ENCODE peak calls at places on chromosome 16, in six cellular contexts. One of them, this sample, is unnamed.

GRCh38 chr16:81625544-81626152 is 153.4 kb upstream of the PLCG2 start:
- DNase-seq in choroid plexus epithelial cell: no peak
- DNase-seq in endothelial cell: no peak
- DNase-seq in HepG2: no peak
- DNase-seq in uterus: peak; percentile 48
- DNase-seq in foreskin fibroblast: no peak
- DNase-seq in this sample: no peak

GRCh38 chr16:65125322-65125721 is 3.5 kb upstream of the CDH11 start:
- DNase-seq in endothelial cell: no peak
- DNase-seq in uterus: no peak
- DNase-seq in choroid plexus epithelial cell: no peak
- DNase-seq in foreskin fibroblast: no peak
- DNase-seq in HepG2: peak; percentile 10
- DNase-seq in this sample: no peak

GRCh38 chr16:46900464-46901235 is 16.5 kb downstream of the GPT2 start:
- DNase-seq in uterus: no peak
- DNase-seq in endothelial cell: no peak
- DNase-seq in choroid plexus epithelial cell: no peak
- DNase-seq in HepG2: no peak
- DNase-seq in foreskin fibroblast: no peak
- DNase-seq in this sample: no peak

GRCh38 chr16:69522041-69522578 is 43.7 kb upstream of the NFAT5 start:
- DNase-seq in HepG2: no peak
- DNase-seq in foreskin fibroblast: no peak
- DNase-seq in uterus: no peak
- DNase-seq in endothelial cell: no peak
- DNase-seq in choroid plexus epithelial cell: no peak
- DNase-seq in this sample: no peak

GRCh38 chr16:89993971-89994370 is 25.3 kb downstream of the DBNDD1 start:
- DNase-seq in endothelial cell: no peak
- DNase-seq in HepG2: no peak
- DNase-seq in uterus: no peak
- DNase-seq in choroid plexus epithelial cell: no peak
- DNase-seq in foreskin fibroblast: no peak
- DNase-seq in this sample: no peak

GRCh38 chr16:72467157-72467759 is 295.3 kb upstream of the PMFBP1 start:
- DNase-seq in choroid plexus epithelial cell: peak; percentile 81
- DNase-seq in uterus: no peak
- DNase-seq in foreskin fibroblast: peak; percentile 34
- DNase-seq in endothelial cell: peak; percentile 10
- DNase-seq in HepG2: peak; percentile 69
- DNase-seq in this sample: no peak

GRCh38 chr16:72189865-72190371 is 18.0 kb upstream of the PMFBP1 start:
- DNase-seq in foreskin fibroblast: peak; percentile 67
- DNase-seq in HepG2: no peak
- DNase-seq in uterus: no peak
- DNase-seq in choroid plexus epithelial cell: peak; percentile 93
- DNase-seq in endothelial cell: no peak
- DNase-seq in this sample: peak; percentile 74

GRCh38 chr16:57866529-57866918 is 64.2 kb upstream of the KIFC3 start:
- DNase-seq in HepG2: no peak
- DNase-seq in foreskin fibroblast: no peak
- DNase-seq in uterus: no peak
- DNase-seq in choroid plexus epithelial cell: no peak
- DNase-seq in endothelial cell: no peak
- DNase-seq in this sample: no peak

GRCh38 chr16:86816930-86817625 is 238.7 kb downstream of the FOXL1 start:
- DNase-seq in foreskin fibroblast: no peak
- DNase-seq in HepG2: no peak
- DNase-seq in uterus: no peak
- DNase-seq in endothelial cell: no peak
- DNase-seq in choroid plexus epithelial cell: no peak
- DNase-seq in this sample: no peak

GRCh38 chr16:79061199-79061598 is 539.3 kb downstream of the MAF start:
- DNase-seq in HepG2: no peak
- DNase-seq in choroid plexus epithelial cell: no peak
- DNase-seq in foreskin fibroblast: no peak
- DNase-seq in endothelial cell: no peak
- DNase-seq in uterus: no peak
- DNase-seq in this sample: no peak

GRCh38 chr16:23944381-23944780 is 108.6 kb downstream of the PRKCB start:
- DNase-seq in choroid plexus epithelial cell: no peak
- DNase-seq in uterus: no peak
- DNase-seq in foreskin fibroblast: no peak
- DNase-seq in HepG2: no peak
- DNase-seq in endothelial cell: no peak
- DNase-seq in this sample: no peak

GRCh38 chr16:49514391-49514980 is 140.9 kb downstream of the C16orf78 start:
- DNase-seq in endothelial cell: no peak
- DNase-seq in foreskin fibroblast: no peak
- DNase-seq in uterus: no peak
- DNase-seq in choroid plexus epithelial cell: no peak
- DNase-seq in HepG2: no peak
- DNase-seq in this sample: no peak

GRCh38 chr16:56102159-56102798 is 89.0 kb upstream of the GNAO1 start:
- DNase-seq in uterus: peak; percentile 44
- DNase-seq in foreskin fibroblast: no peak
- DNase-seq in endothelial cell: no peak
- DNase-seq in choroid plexus epithelial cell: no peak
- DNase-seq in HepG2: no peak
- DNase-seq in this sample: no peak

GRCh38 chr16:75265911-75266701 is 14.7 kb upstream of the BCAR1 start:
- DNase-seq in uterus: peak; percentile 84
- DNase-seq in HepG2: peak; percentile 84
- DNase-seq in foreskin fibroblast: no peak
- DNase-seq in choroid plexus epithelial cell: peak; percentile 58
- DNase-seq in endothelial cell: peak; percentile 93
- DNase-seq in this sample: no peak

GRCh38 chr16:46914556-46915201 is 30.5 kb downstream of the GPT2 start:
- DNase-seq in foreskin fibroblast: no peak
- DNase-seq in endothelial cell: no peak
- DNase-seq in HepG2: no peak
- DNase-seq in choroid plexus epithelial cell: no peak
- DNase-seq in uterus: no peak
- DNase-seq in this sample: no peak

GRCh38 chr16:58177347-58177710 is 20.6 kb downstream of the CSNK2A2 start:
- DNase-seq in choroid plexus epithelial cell: no peak
- DNase-seq in HepG2: no peak
- DNase-seq in foreskin fibroblast: no peak
- DNase-seq in uterus: no peak
- DNase-seq in endothelial cell: no peak
- DNase-seq in this sample: no peak

GRCh38 chr16:88382491-88383400 is at the start of gene ZNF469:
- DNase-seq in HepG2: no peak
- DNase-seq in uterus: peak; percentile 31
- DNase-seq in endothelial cell: peak; percentile 43
- DNase-seq in foreskin fibroblast: peak; percentile 39
- DNase-seq in choroid plexus epithelial cell: peak; percentile 34
- DNase-seq in this sample: peak; percentile 22

GRCh38 chr16:89505204-89506112 is 2.7 kb upstream of the SPG7 start:
- DNase-seq in foreskin fibroblast: peak; percentile 98
- DNase-seq in uterus: peak; percentile 83
- DNase-seq in endothelial cell: no peak
- DNase-seq in choroid plexus epithelial cell: peak; percentile 92
- DNase-seq in HepG2: peak; percentile 99
- DNase-seq in this sample: peak; percentile 98

GRCh38 chr16:30558789-30559377 is 709 bp upstream of the ZNF764 start:
- DNase-seq in HepG2: no peak
- DNase-seq in foreskin fibroblast: no peak
- DNase-seq in choroid plexus epithelial cell: no peak
- DNase-seq in endothelial cell: no peak
- DNase-seq in uterus: no peak
- DNase-seq in this sample: no peak

GRCh38 chr16:30559690-30560089 is 1.5 kb upstream of the ZNF764 start:
- DNase-seq in uterus: no peak
- DNase-seq in endothelial cell: no peak
- DNase-seq in foreskin fibroblast: no peak
- DNase-seq in HepG2: no peak
- DNase-seq in choroid plexus epithelial cell: no peak
- DNase-seq in this sample: no peak

GRCh38 chr16:30557950-30558788 is at the start of gene ZNF764:
- DNase-seq in uterus: peak; percentile 98
- DNase-seq in choroid plexus epithelial cell: peak; percentile 98
- DNase-seq in HepG2: peak; percentile 99
- DNase-seq in endothelial cell: peak; percentile 92
- DNase-seq in foreskin fibroblast: peak; percentile 98
- DNase-seq in this sample: peak; percentile 96

GRCh38 chr16:30555848-30556473 is 2.2 kb downstream of the ZNF764 start:
- DNase-seq in endothelial cell: no peak
- DNase-seq in uterus: no peak
- DNase-seq in HepG2: no peak
- DNase-seq in foreskin fibroblast: no peak
- DNase-seq in choroid plexus epithelial cell: no peak
- DNase-seq in this sample: no peak

GRCh38 chr16:30557397-30557949 is 701 bp downstream of the ZNF764 start:
- DNase-seq in HepG2: no peak
- DNase-seq in choroid plexus epithelial cell: no peak
- DNase-seq in foreskin fibroblast: no peak
- DNase-seq in uterus: peak; percentile 40
- DNase-seq in endothelial cell: peak; percentile 17
- DNase-seq in this sample: no peak
- TF ChIP-seq CTCF in HepG2: no peak
- TF ChIP-seq CTCF in choroid plexus epithelial cell: no peak
- TF ChIP-seq CTCF in foreskin fibroblast: no peak
- TF ChIP-seq CTCF in uterus: no peak
- TF ChIP-seq CTCF in endothelial cell: no peak
- TF ChIP-seq CTCF in this sample: peak; percentile 13

DNA sequence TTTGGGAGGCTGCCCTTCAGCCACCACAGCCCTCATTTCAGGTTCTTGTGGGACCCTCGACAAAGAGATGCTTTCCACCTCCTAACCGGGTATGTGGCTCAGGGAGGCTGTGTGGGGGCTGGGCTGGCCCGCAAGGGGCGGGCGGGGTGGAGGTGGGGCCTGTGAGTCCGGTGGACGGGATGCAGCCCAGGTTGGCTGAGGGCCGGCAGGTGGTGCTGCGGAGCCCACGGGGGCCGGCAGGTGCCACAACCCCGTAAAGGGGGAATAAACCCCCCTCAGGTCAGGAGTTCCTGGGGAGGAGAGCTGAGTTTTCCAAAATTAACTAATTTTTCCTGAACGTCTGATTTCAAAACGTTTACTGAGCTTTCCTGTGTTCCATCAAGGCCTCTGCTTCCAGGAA is 4.9 kb upstream of the CIAO3 start:
- DNase-seq in uterus: no peak
- DNase-seq in HepG2: no peak
- DNase-seq in foreskin fibroblast: no peak
- DNase-seq in choroid plexus epithelial cell: no peak
- DNase-seq in endothelial cell: peak; percentile 62
- DNase-seq in this sample: no peak
- TF ChIP-seq CTCF in uterus: no peak
- TF ChIP-seq CTCF in HepG2: peak; percentile 80
- TF ChIP-seq CTCF in foreskin fibroblast: peak; percentile 13
- TF ChIP-seq CTCF in choroid plexus epithelial cell: peak; percentile 50
- TF ChIP-seq CTCF in endothelial cell: no peak
- TF ChIP-seq CTCF in this sample: peak; percentile 29

DNA sequence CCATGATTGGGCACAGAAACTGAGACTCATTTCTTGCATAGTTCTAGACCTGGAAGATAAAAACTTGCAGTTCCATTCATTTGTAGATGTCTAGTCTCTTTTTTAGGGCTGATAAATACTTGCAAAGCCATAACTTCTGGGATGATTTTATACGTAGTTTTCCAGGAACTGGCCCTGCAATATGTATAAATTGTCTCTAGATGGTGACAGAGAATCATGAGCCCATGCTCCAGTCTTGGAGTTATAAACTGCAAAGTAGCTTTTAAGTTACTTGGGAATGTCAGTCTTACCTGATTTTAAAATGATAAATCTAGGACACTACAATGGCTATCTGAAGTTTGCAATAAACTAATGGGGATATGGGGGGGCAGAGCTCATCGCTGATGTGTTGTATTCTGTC is 3.0 kb upstream of the ADAMTS18 start:
- DNase-seq in choroid plexus epithelial cell: peak; percentile 74
- DNase-seq in HepG2: no peak
- DNase-seq in foreskin fibroblast: no peak
- DNase-seq in uterus: no peak
- DNase-seq in endothelial cell: no peak
- DNase-seq in this sample: no peak
- TF ChIP-seq CTCF in choroid plexus epithelial cell: peak; percentile 63
- TF ChIP-seq CTCF in HepG2: peak; percentile 9
- TF ChIP-seq CTCF in foreskin fibroblast: no peak
- TF ChIP-seq CTCF in uterus: no peak
- TF ChIP-seq CTCF in endothelial cell: no peak
- TF ChIP-seq CTCF in this sample: no peak

DNA sequence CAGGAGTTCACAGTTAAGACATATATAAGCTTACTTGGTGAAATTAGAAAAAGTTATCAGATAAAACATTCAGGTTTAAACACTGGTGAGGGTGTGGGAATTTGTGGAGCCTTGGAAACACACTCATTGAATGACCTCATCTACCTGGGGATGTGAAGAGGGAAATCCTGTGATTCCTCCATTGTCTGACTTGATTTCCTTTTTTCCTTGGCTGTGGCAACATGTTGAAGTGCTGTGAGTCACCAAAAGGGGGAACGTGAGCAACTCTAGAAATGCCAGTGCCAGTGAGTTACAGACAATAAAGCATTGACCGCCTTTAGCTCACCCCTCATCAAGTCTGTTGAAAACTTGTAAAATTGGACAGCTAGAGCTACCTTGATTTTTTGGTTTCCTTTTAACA is 1.8 kb downstream of the HMOX2 start:
- DNase-seq in uterus: no peak
- DNase-seq in foreskin fibroblast: peak; percentile 38
- DNase-seq in choroid plexus epithelial cell: peak; percentile 50
- DNase-seq in endothelial cell: peak; percentile 56
- DNase-seq in HepG2: no peak
- DNase-seq in this sample: peak; percentile 53
- TF ChIP-seq CTCF in uterus: no peak
- TF ChIP-seq CTCF in foreskin fibroblast: peak; percentile 5
- TF ChIP-seq CTCF in choroid plexus epithelial cell: peak; percentile 37
- TF ChIP-seq CTCF in endothelial cell: no peak
- TF ChIP-seq CTCF in HepG2: peak; percentile 35
- TF ChIP-seq CTCF in this sample: peak; percentile 31

GRCh38 chr16:53692146-53692545 is 11.5 kb downstream of the RPGRIP1L start:
- DNase-seq in foreskin fibroblast: no peak
- DNase-seq in HepG2: no peak
- DNase-seq in choroid plexus epithelial cell: peak; percentile 45
- DNase-seq in endothelial cell: peak; percentile 30
- DNase-seq in uterus: no peak
- DNase-seq in this sample: no peak
- TF ChIP-seq CTCF in foreskin fibroblast: peak; percentile 15
- TF ChIP-seq CTCF in HepG2: no peak
- TF ChIP-seq CTCF in choroid plexus epithelial cell: peak; percentile 46
- TF ChIP-seq CTCF in endothelial cell: peak; percentile 37
- TF ChIP-seq CTCF in uterus: no peak
- TF ChIP-seq CTCF in this sample: no peak

DNA sequence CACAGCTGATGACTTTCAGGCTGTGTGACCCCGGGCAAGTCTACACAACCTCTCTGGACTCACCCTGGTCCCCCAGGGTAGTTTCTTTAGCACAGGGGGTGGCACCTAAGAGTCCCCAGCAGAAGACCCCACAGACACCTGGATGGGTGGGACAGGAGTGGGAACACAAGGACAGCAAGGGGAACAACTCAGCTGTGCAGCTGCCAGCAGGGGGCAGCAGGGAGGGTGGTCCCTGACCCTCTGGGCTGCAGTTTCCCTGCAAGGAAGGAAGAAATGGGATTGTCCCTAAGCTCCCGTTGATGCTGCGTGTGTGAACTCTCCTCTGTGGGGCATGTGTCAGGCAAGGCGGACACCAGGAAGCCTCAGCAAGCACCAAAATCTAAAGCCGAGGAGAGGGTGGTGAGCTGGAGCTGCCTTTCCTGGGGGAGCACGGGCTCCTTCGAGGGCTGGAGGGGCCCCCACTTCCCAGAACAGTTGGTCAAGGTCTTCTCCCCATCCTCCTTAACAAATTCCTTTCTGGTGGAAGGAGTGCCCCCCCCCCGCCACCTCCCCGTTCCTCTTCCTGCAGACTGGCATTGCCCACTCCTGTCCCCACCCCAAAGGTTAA is 24.1 kb upstream of the CDH5 start:
- DNase-seq in HepG2: peak; percentile 18
- DNase-seq in foreskin fibroblast: no peak
- DNase-seq in choroid plexus epithelial cell: peak; percentile 32
- DNase-seq in endothelial cell: peak; percentile 83
- DNase-seq in uterus: no peak
- DNase-seq in this sample: no peak
- TF ChIP-seq CTCF in HepG2: peak; percentile 82
- TF ChIP-seq CTCF in foreskin fibroblast: peak; percentile 68
- TF ChIP-seq CTCF in choroid plexus epithelial cell: peak; percentile 84
- TF ChIP-seq CTCF in endothelial cell: peak; percentile 86
- TF ChIP-seq CTCF in uterus: peak; percentile 11
- TF ChIP-seq CTCF in this sample: peak; percentile 74

This sample was measured in CD14-positive monocyte.